ENCODE peak calls at places on chromosome 7, in eight cellular contexts. S is NCI-H2171 treated with DMSO at 0.1 percent for 48 hours; L is stimulated activated CD4-positive, alpha-beta T cell treated with anti-CD3 and anti-CD28 coated beads, Interleukin-2, amount 100 ng/mL, for 48 hours; G is tibial nerve; K is RWPE1; Q is activated CD4-positive, CD25-positive, alpha-beta regulatory T cell; R is fibroblast of the aortic adventitia; M is DMS153. J is an unnamed sample.

GRCh38 chr7:129827467-129827990 is 125.2 kb downstream of the UBE2H start:
- DNase-seq in S (no peak), L (no peak), M (no peak), Q (no peak), K (no peak), R (no peak), G (no peak), J (peak)

GRCh38 chr7:92590711-92591310 is 621 bp upstream of the FAM133B start:
- DNase-seq in K (no peak), M (no peak), Q (no peak), L (no peak), S (no peak), G (no peak), R (no peak), J (no peak)

GRCh38 chr7:67937717-67938191 is 941.1 kb downstream of the TYW1 start:
- DNase-seq in L (no peak), K (peak), S (no peak), G (no peak), Q (no peak), M (no peak), R (peak), J (no peak)

GRCh38 chr7:155699180-155699579 is 54.7 kb downstream of the RBM33 start:
- DNase-seq in L (no peak), M (no peak), R (no peak), K (no peak), Q (no peak), S (no peak), G (no peak), J (no peak)

GRCh38 chr7:52168085-52168484 is 851.5 kb upstream of the COBL start:
- DNase-seq in G (no peak), Q (no peak), K (no peak), M (no peak), L (no peak), S (no peak), R (no peak), J (peak)

GRCh38 chr7:4906682-4907081 is 23.2 kb upstream of the RADIL start:
- DNase-seq in L (no peak), R (no peak), S (no peak), K (no peak), G (no peak), M (no peak), Q (no peak), J (no peak)

GRCh38 chr7:121038717-121039509 is 50.4 kb downstream of the CPED1 start:
- DNase-seq in K (no peak), M (no peak), S (no peak), R (no peak), G (no peak), L (no peak), Q (no peak), J (no peak)

GRCh38 chr7:137086896-137087295 is 218.4 kb downstream of the CHRM2 start:
- DNase-seq in R (no peak), L (no peak), M (no peak), K (no peak), G (no peak), S (no peak), Q (no peak), J (no peak)

GRCh38 chr7:132577206-132578049 is 1.2 kb upstream of the PLXNA4 start:
- DNase-seq in R (peak), M (peak), G (peak), L (no peak), S (peak), Q (no peak), K (peak), J (peak)

GRCh38 chr7:45108863-45109262 is 2.6 kb downstream of the TBRG4 start:
- DNase-seq in Q (no peak), R (no peak), S (no peak), M (no peak), K (no peak), L (no peak), G (no peak), J (no peak)

GRCh38 chr7:87658553-87658952 is 30.4 kb downstream of the RUNDC3B start:
- DNase-seq in M (no peak), G (no peak), S (no peak), L (no peak), Q (no peak), K (no peak), R (no peak), J (no peak)

GRCh38 chr7:28174901-28175661 is 5.5 kb downstream of the JAZF1 start:
- DNase-seq in R (no peak), S (no peak), Q (no peak), G (no peak), M (no peak), L (no peak), K (peak), J (no peak)

GRCh38 chr7:131100357-131101054 is 227.2 kb upstream of the MKLN1 start:
- DNase-seq in K (no peak), M (no peak), S (no peak), G (no peak), L (no peak), Q (no peak), R (no peak), J (no peak)

GRCh38 chr7:73528204-73528603 is 6.1 kb upstream of the BAZ1B start:
- DNase-seq in M (no peak), K (no peak), G (no peak), L (no peak), Q (no peak), R (no peak), S (peak), J (peak)

GRCh38 chr7:132214452-132214851 is 361.8 kb downstream of the PLXNA4 start:
- DNase-seq in Q (no peak), M (no peak), S (no peak), K (no peak), L (no peak), R (no peak), G (no peak), J (no peak)

GRCh38 chr7:18230271-18230670 is 202.6 kb upstream of the PRPS1L1 start:
- DNase-seq in Q (no peak), S (no peak), R (no peak), L (no peak), K (no peak), G (no peak), M (no peak), J (no peak)

GRCh38 chr7:80665526-80665925 is 27.1 kb downstream of the CD36 start:
- DNase-seq in G (no peak), Q (no peak), L (no peak), R (no peak), S (peak), K (no peak), M (no peak), J (no peak)

GRCh38 chr7:153847828-153848227 is 204.4 kb upstream of the DPP6 start:
- DNase-seq in L (no peak), S (no peak), G (no peak), K (no peak), M (no peak), R (no peak), Q (no peak), J (no peak)

GRCh38 chr7:139730746-139731612 is 46.8 kb downstream of the HIPK2 start:
- DNase-seq in L (no peak), G (no peak), Q (no peak), R (peak), M (no peak), S (no peak), K (peak), J (no peak)

GRCh38 chr7:38660427-38661099 is 29.4 kb upstream of the AMPH start:
- DNase-seq in R (peak), K (no peak), Q (no peak), M (peak), G (no peak), L (peak), S (peak), J (peak)

GRCh38 chr7:340979-341694 is 51.2 kb downstream of the FOXL3 start:
- DNase-seq in S (no peak), Q (no peak), R (no peak), M (no peak), L (no peak), K (no peak), G (no peak), J (no peak)